ENCODE peak calls at places on chromosomes 16 and 17, in ten cellular contexts. X is lower leg skin, R is Peyer's patch, E is testis, U is IMR-90, K is breast epithelium, B is A549, Q is body of pancreas, V is tibial nerve, T is adrenal gland. S is an unnamed sample.
A peak's percentile ranks its signal among the peaks of the same experiment; 100 is the strongest.

GRCh38 chr16:88970095-88970494 is 6.9 kb downstream of the CBFA2T3 start:
- DNase-seq in X (no peak), R (no peak), E (no peak), U (no peak), K (no peak), B (no peak), Q (no peak), V (no peak), T (no peak), S (no peak)

GRCh38 chr17:16944334-16945140 is 27.4 kb downstream of the TNFRSF13B start:
- DNase-seq in X (no peak), R (peak; percentile 46), E (peak; percentile 7), U (no peak), K (no peak), B (no peak), Q (no peak), V (no peak), T (no peak), S (no peak)

GRCh38 chr17:12789976-12790805 is 893 bp downstream of the ARHGAP44 start:
- DNase-seq in X (no peak), R (no peak), E (peak; percentile 15), U (no peak), K (no peak), B (no peak), Q (peak; percentile 43), V (no peak), T (peak; percentile 21), S (no peak)

GRCh38 chr16:76748698-76749097 is 442.3 kb upstream of the MON1B start:
- DNase-seq in X (no peak), R (no peak), E (no peak), U (no peak), K (no peak), B (no peak), Q (no peak), V (no peak), T (no peak), S (no peak)

GRCh38 chr17:55336426-55336825 is 71.7 kb downstream of the HLF start:
- DNase-seq in X (no peak), R (no peak), E (no peak), U (no peak), K (no peak), B (no peak), Q (no peak), V (no peak), T (no peak), S (no peak)

GRCh38 chr17:82325286-82326180 is 8.0 kb downstream of the SECTM1 start:
- DNase-seq in X (no peak), R (no peak), E (no peak), U (no peak), K (no peak), B (no peak), Q (no peak), V (no peak), T (no peak), S (no peak)

GRCh38 chr17:67128700-67129099 is 84.3 kb downstream of the CACNG1 start:
- DNase-seq in X (no peak), R (no peak), E (no peak), U (peak; percentile 64), K (no peak), B (no peak), Q (no peak), V (no peak), T (no peak), S (no peak)

GRCh38 chr17:60586288-60586974 is 13.6 kb upstream of the PPM1D start:
- DNase-seq in X (no peak), R (no peak), E (peak; percentile 46), U (peak; percentile 13), K (no peak), B (no peak), Q (peak; percentile 27), V (no peak), T (no peak), S (no peak)

GRCh38 chr16:29307598-29308507 is 98.7 kb downstream of the NPIPB11 start:
- DNase-seq in X (no peak), R (no peak), E (no peak), U (peak; percentile 79), K (no peak), B (no peak), Q (no peak), V (no peak), T (no peak), S (no peak)

GRCh38 chr16:77450790-77451487 is 16.1 kb upstream of the ADAMTS18 start:
- DNase-seq in X (no peak), R (no peak), E (no peak), U (no peak), K (peak; percentile 26), B (no peak), Q (peak; percentile 30), V (no peak), T (peak; percentile 17), S (peak; percentile 72)

DNA sequence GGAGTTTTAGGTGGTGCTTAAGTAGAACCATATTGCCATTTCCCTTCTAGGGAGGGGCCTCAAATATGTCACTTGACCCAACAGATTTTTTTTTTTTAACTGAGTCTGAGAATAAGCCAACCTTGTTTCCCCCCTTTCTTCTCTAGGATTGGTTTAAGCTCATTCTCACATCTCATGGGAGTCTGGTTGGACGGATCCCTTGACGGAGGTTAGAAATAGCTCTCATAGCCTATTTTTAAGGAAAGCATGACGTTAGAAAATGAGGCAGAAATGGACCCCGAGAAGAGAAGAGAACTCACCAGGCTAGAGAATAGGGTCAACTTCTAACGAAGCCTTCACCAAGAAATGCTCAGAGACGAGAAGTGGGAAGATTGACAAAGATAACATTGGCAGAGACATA is 95.1 kb upstream of the ZFHX3 start:
- DNase-seq in X (no peak), R (no peak), E (no peak), U (no peak), K (no peak), B (no peak), Q (no peak), V (no peak), T (no peak), S (no peak)
- TF ChIP-seq POLR2A in X (no peak), R (no peak), E (no peak), U (no peak), K (no peak), B (no peak), Q (no peak), V (no peak), T (no peak), S (no peak)

GRCh38 chr17:44759096-44759915 is 518 bp downstream of the ADAM11 start:
- DNase-seq in X (no peak), R (no peak), E (no peak), U (no peak), K (no peak), B (no peak), Q (no peak), V (no peak), T (no peak), S (no peak)
- H3K4me3 ChIP-seq in X (no peak overlapping the region), R (peak overlapping the region; percentile 26), E (peak overlapping the region; percentile 49), U (peak overlapping the region; percentile 47), K (peak overlapping the region; percentile 39), B (peak overlapping the region; percentile 64), Q (no peak overlapping the region), V (peak overlapping the region; percentile 57), T (no peak overlapping the region), S (peak overlapping the region; percentile 57)

GRCh38 chr16:50455288-50455845 is 86.6 kb upstream of the BRD7 start:
- DNase-seq in X (no peak), R (no peak), E (no peak), U (no peak), K (no peak), B (no peak), Q (no peak), V (no peak), T (no peak), S (no peak)
- TF ChIP-seq POLR2A in X (no peak), R (no peak), E (no peak), U (no peak), K (no peak), B (no peak), Q (no peak), V (no peak), T (no peak), S (no peak)

GRCh38 chr17:63420868-63421680 is 25.0 kb downstream of the CYB561 start:
- DNase-seq in X (no peak), R (no peak), E (peak; percentile 13), U (no peak), K (no peak), B (no peak), Q (no peak), V (no peak), T (no peak), S (no peak)

GRCh38 chr17:63419949-63420867 is 25.9 kb downstream of the CYB561 start:
- DNase-seq in X (no peak), R (no peak), E (peak; percentile 14), U (no peak), K (no peak), B (no peak), Q (no peak), V (no peak), T (no peak), S (no peak)

GRCh38 chr17:63423251-63423950 is 22.7 kb downstream of the CYB561 start:
- DNase-seq in X (no peak), R (peak; percentile 33), E (peak; percentile 10), U (no peak), K (no peak), B (no peak), Q (no peak), V (no peak), T (no peak), S (no peak)

GRCh38 chr17:63423963-63424362 is 22.1 kb downstream of the CYB561 start:
- DNase-seq in X (no peak), R (no peak), E (no peak), U (no peak), K (no peak), B (no peak), Q (no peak), V (no peak), T (no peak), S (no peak)

GRCh38 chr17:63421681-63422645 is 24.1 kb downstream of the CYB561 start:
- DNase-seq in X (no peak), R (no peak), E (peak; percentile 8), U (no peak), K (no peak), B (no peak), Q (no peak), V (no peak), T (no peak), S (no peak)
- H3K4me3 ChIP-seq in X (no peak overlapping the region), R (no peak overlapping the region), E (no peak overlapping the region), U (no peak overlapping the region), K (no peak overlapping the region), B (no peak overlapping the region), Q (no peak overlapping the region), V (no peak overlapping the region), T (no peak overlapping the region), S (no peak overlapping the region)

GRCh38 chr17:78359936-78360370 is at the start of gene SOCS3:
- DNase-seq in X (peak; percentile 94), R (peak; percentile 96), E (peak; percentile 88), U (peak; percentile 94), K (peak; percentile 97), B (peak; percentile 98), Q (peak; percentile 92), V (peak; percentile 89), T (peak; percentile 94), S (peak; percentile 99)
- TF ChIP-seq POLR2A in X (no peak), R (peak; percentile 93), E (peak; percentile 29), U (peak; percentile 99), K (peak; percentile 50), B (peak; percentile 96), Q (peak; percentile 90), V (peak; percentile 97), T (peak; percentile 98), S (peak; percentile 82)

GRCh38 chr17:28760987-28761562 is 17.3 kb downstream of the TRAF4 start:
- DNase-seq in X (no peak), R (peak; percentile 67), E (no peak), U (peak; percentile 66), K (peak; percentile 78), B (no peak), Q (peak; percentile 76), V (peak; percentile 38), T (peak; percentile 67), S (no peak)
- H3K4me3 ChIP-seq in X (no peak overlapping the region), R (no peak overlapping the region), E (no peak overlapping the region), U (no peak overlapping the region), K (no peak overlapping the region), B (no peak overlapping the region), Q (no peak overlapping the region), V (no peak overlapping the region), T (no peak overlapping the region), S (no peak overlapping the region)